ENCODE peak calls at places on chromosomes 5 and 9, in four cellular contexts. One of them, this sample, is unnamed.

GRCh38 chr5:150288361-150288760 is 1.2 kb downstream of the CAMK2A start:
- DNase-seq in AML-193: no peak
- DNase-seq in GM19239: no peak
- DNase-seq in DMS 273 treated with DMSO at 0.1 percent for 48 hours: no peak
- DNase-seq in this sample: no peak

GRCh38 chr9:122091682-122092592 is 1.2 kb downstream of the TTLL11 start:
- DNase-seq in GM19239: no peak
- DNase-seq in AML-193: no peak
- DNase-seq in DMS 273 treated with DMSO at 0.1 percent for 48 hours: no peak
- DNase-seq in this sample: no peak

GRCh38 chr9:16223074-16223871 is 647.2 kb downstream of the BNC2 start:
- DNase-seq in DMS 273 treated with DMSO at 0.1 percent for 48 hours: no peak
- DNase-seq in GM19239: no peak
- DNase-seq in AML-193: no peak
- DNase-seq in this sample: no peak

GRCh38 chr5:159975462-159976019 is 33.4 kb upstream of the TTC1 start:
- DNase-seq in DMS 273 treated with DMSO at 0.1 percent for 48 hours: no peak
- DNase-seq in GM19239: no peak
- DNase-seq in AML-193: no peak
- DNase-seq in this sample: no peak

GRCh38 chr9:116860509-116861120 is 173.5 kb downstream of the TRIM32 start:
- DNase-seq in AML-193: peak
- DNase-seq in GM19239: peak
- DNase-seq in DMS 273 treated with DMSO at 0.1 percent for 48 hours: no peak
- DNase-seq in this sample: peak

GRCh38 chr5:53983568-53984465 is 326.6 kb downstream of the ARL15 start:
- DNase-seq in GM19239: no peak
- DNase-seq in AML-193: no peak
- DNase-seq in DMS 273 treated with DMSO at 0.1 percent for 48 hours: no peak
- DNase-seq in this sample: no peak

GRCh38 chr5:10779592-10779991 is 18.6 kb upstream of the DAP start:
- DNase-seq in AML-193: no peak
- DNase-seq in GM19239: no peak
- DNase-seq in DMS 273 treated with DMSO at 0.1 percent for 48 hours: no peak
- DNase-seq in this sample: no peak

GRCh38 chr5:93756372-93756771 is 15.0 kb upstream of the POU5F2 start:
- DNase-seq in GM19239: no peak
- DNase-seq in AML-193: no peak
- DNase-seq in DMS 273 treated with DMSO at 0.1 percent for 48 hours: no peak
- DNase-seq in this sample: no peak

GRCh38 chr9:36278243-36278642 is 20.0 kb upstream of the GNE start:
- DNase-seq in AML-193: no peak
- DNase-seq in GM19239: no peak
- DNase-seq in DMS 273 treated with DMSO at 0.1 percent for 48 hours: no peak
- DNase-seq in this sample: no peak

GRCh38 chr5:2185646-2186471 is 303.1 kb upstream of the IRX4 start:
- DNase-seq in GM19239: no peak
- DNase-seq in DMS 273 treated with DMSO at 0.1 percent for 48 hours: no peak
- DNase-seq in AML-193: no peak
- DNase-seq in this sample: no peak

GRCh38 chr5:124649548-124650501 is 96.6 kb downstream of the ZNF608 start:
- DNase-seq in DMS 273 treated with DMSO at 0.1 percent for 48 hours: peak
- DNase-seq in GM19239: peak
- DNase-seq in AML-193: peak
- DNase-seq in this sample: peak

GRCh38 chr5:125484272-125485002 is 738.0 kb upstream of the ZNF608 start:
- DNase-seq in DMS 273 treated with DMSO at 0.1 percent for 48 hours: peak
- DNase-seq in GM19239: no peak
- DNase-seq in AML-193: no peak
- DNase-seq in this sample: no peak

This sample was measured in GM12891.